ENCODE peak calls at places on chromosomes 2 and 18, in five cellular contexts. Z is chondrocyte, E is posterior cingulate gyrus, R is A549, D is iris pigment epithelial cell. A is an unnamed sample.

GRCh38 chr2:28356095-28356911 is 36.4 kb upstream of the FOSL2 start:
- DNase-seq in E (peak), R (peak), Z (peak), D (peak), A (peak)

GRCh38 chr2:239000089-239000488 is 152.2 kb downstream of the TWIST2 start:
- DNase-seq in D (no peak), R (no peak), E (no peak), Z (no peak), A (no peak)

GRCh38 chr2:9474361-9475117 is at the start of gene IAH1:
- DNase-seq in D (peak), E (peak), R (peak), Z (no peak), A (peak)

GRCh38 chr18:42157420-42157819 is 202.4 kb downstream of the PIK3C3 start:
- DNase-seq in E (no peak), Z (no peak), R (no peak), D (no peak), A (no peak)

GRCh38 chr2:62050456-62051045 is 145.1 kb downstream of the COMMD1 start:
- DNase-seq in R (no peak), Z (no peak), D (no peak), E (no peak), A (no peak)

GRCh38 chr2:177169810-177170514 is 42.6 kb upstream of the HNRNPA3 start:
- DNase-seq in R (no peak), Z (no peak), D (no peak), E (no peak), A (no peak)

GRCh38 chr18:75130591-75131274 is 78.2 kb downstream of the PTGR3 start:
- DNase-seq in Z (no peak), D (no peak), R (no peak), E (no peak), A (no peak)

GRCh38 chr2:81576713-81577112 is 1272.2 kb upstream of the LRRTM1 start:
- DNase-seq in Z (no peak), R (no peak), D (no peak), E (no peak), A (no peak)

GRCh38 chr2:237744613-237745249 is 53.8 kb upstream of the RBM44 start:
- DNase-seq in R (peak), Z (no peak), D (peak), E (peak), A (peak)

GRCh38 chr18:7104649-7105048 is 12.9 kb downstream of the LAMA1 start:
- DNase-seq in E (no peak), R (no peak), Z (peak), D (no peak), A (no peak)

A was measured in amniotic epithelial cell.